ENCODE peak calls at places on chromosomes 1 and 21, in six cellular contexts. G is fibroblast of lung; F is uterus; L is ovary; B is CD8-positive, alpha-beta T cell; J is foreskin keratinocyte. W is an unnamed sample.

GRCh38 chr1:202639500-202639899 is 70.8 kb downstream of the SYT2 start:
- DNase-seq in G (peak; percentile 84), F (no peak), L (no peak), B (no peak), J (no peak), W (no peak)

GRCh38 chr1:53108646-53109580 is 33.5 kb downstream of the SLC1A7 start:
- DNase-seq in G (peak; percentile 25), F (peak; percentile 48), L (no peak), B (no peak), J (peak; percentile 39), W (no peak)

GRCh38 chr1:54709547-54710292 is 5.9 kb upstream of the TTC4 start:
- DNase-seq in G (no peak), F (no peak), L (no peak), B (no peak), J (no peak), W (no peak)

GRCh38 chr1:165836664-165837482 is 9.5 kb downstream of the UCK2 start:
- DNase-seq in G (no peak), F (no peak), L (no peak), B (no peak), J (no peak), W (no peak)

GRCh38 chr1:186681136-186681535 is 913 bp upstream of the PTGS2 start:
- DNase-seq in G (peak; percentile 15), F (no peak), L (no peak), B (no peak), J (peak; percentile 20), W (no peak)

GRCh38 chr1:62621907-62622306 is 24.6 kb downstream of the ANGPTL3 start:
- DNase-seq in G (peak; percentile 97), F (no peak), L (no peak), B (no peak), J (peak; percentile 88), W (peak; percentile 47)

GRCh38 chr1:47708658-47709301 is 270.9 kb downstream of the FOXD2 start:
- DNase-seq in G (no peak), F (no peak), L (no peak), B (no peak), J (no peak), W (no peak)

GRCh38 chr1:25695991-25696330 is 79.4 kb downstream of the MAN1C1 start:
- DNase-seq in G (peak; percentile 93), F (peak; percentile 58), L (peak; percentile 35), B (no peak), J (peak; percentile 86), W (peak; percentile 84)

GRCh38 chr1:55957233-55957632 is 622.1 kb downstream of the PLPP3 start:
- DNase-seq in G (no peak), F (no peak), L (no peak), B (no peak), J (no peak), W (no peak)

GRCh38 chr1:171653796-171654704 is 1.6 kb upstream of the MYOC start:
- DNase-seq in G (peak; percentile 3), F (peak; percentile 53), L (peak; percentile 20), B (no peak), J (no peak), W (no peak)

GRCh38 chr1:66295821-66296220 is 238.1 kb upstream of the SGIP1 start:
- DNase-seq in G (no peak), F (no peak), L (no peak), B (no peak), J (no peak), W (no peak)

GRCh38 chr1:208238710-208239517 is 5.3 kb downstream of the PLXNA2 start:
- DNase-seq in G (peak; percentile 74), F (no peak), L (no peak), B (no peak), J (peak; percentile 85), W (no peak)

GRCh38 chr21:41438425-41439113 is 12.5 kb downstream of the MX1 start:
- DNase-seq in G (no peak), F (no peak), L (no peak), B (no peak), J (no peak), W (peak; percentile 34)

GRCh38 chr1:119935373-119935772 is 39.1 kb upstream of the ADAM30 start:
- DNase-seq in G (no peak), F (no peak), L (no peak), B (no peak), J (no peak), W (no peak)

GRCh38 chr1:165527673-165528072 is 16.1 kb upstream of the LRRC52 start:
- DNase-seq in G (no peak), F (no peak), L (no peak), B (no peak), J (no peak), W (no peak)

GRCh38 chr1:237901284-237901870 is 10.7 kb upstream of the ZP4 start:
- DNase-seq in G (no peak), F (no peak), L (no peak), B (no peak), J (peak; percentile 48), W (no peak)

GRCh38 chr1:27301582-27302199 is 20.3 kb upstream of the TMEM222 start:
- DNase-seq in G (no peak), F (no peak), L (no peak), B (no peak), J (no peak), W (peak; percentile 35)

GRCh38 chr1:37031871-37032270 is 2.4 kb downstream of the GRIK3 start:
- DNase-seq in G (no peak), F (no peak), L (no peak), B (no peak), J (no peak), W (no peak)

GRCh38 chr1:198443374-198444233 is 96.9 kb downstream of the ATP6V1G3 start:
- DNase-seq in G (peak; percentile 93), F (no peak), L (no peak), B (no peak), J (peak; percentile 99), W (no peak)

GRCh38 chr1:156104861-156105546 is 9.5 kb upstream of the LMNA start:
- DNase-seq in G (peak; percentile 69), F (peak; percentile 66), L (peak; percentile 68), B (no peak), J (no peak), W (no peak)

GRCh38 chr21:40433575-40433974 is 413.4 kb downstream of the DSCAM start:
- DNase-seq in G (no peak), F (no peak), L (no peak), B (no peak), J (peak; percentile 28), W (no peak)

DNA sequence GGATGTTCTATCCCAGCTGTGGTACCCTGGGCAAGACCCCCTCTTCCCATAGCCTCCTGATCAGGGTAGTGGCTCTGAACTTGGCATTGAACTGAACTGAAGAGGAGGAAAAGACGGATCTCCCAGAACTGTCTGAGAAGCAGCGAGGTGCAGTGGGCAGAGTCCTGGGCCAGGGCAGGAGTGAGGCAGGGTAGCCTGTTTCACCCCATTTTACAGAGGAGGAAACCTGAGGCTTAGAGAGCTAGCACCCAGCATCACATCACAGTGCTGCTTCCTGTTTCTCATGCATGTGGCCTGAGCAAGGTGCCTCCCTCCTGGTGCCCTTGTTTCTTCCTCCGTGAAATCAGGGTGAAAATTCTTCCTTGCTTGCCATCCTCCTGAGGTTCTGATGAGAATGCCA is 17.1 kb downstream of the ZNF362 start:
- DNase-seq in G (no peak), F (no peak), L (no peak), B (no peak), J (no peak), W (peak; percentile 23)
- H3K4me1 ChIP-seq in G (no peaks in the 10 kb centered on the region), F (no peaks in the 10 kb centered on the region), L (peaks cover 7% of the 10 kb centered on the region), B (peaks cover 25% of the 10 kb centered on the region), J (no peaks in the 10 kb centered on the region), W (peaks cover 69% of the 10 kb centered on the region)

GRCh38 chr1:94528271-94528670 is 13.3 kb downstream of the F3 start:
- DNase-seq in G (no peak), F (no peak), L (no peak), B (no peak), J (peak; percentile 94), W (no peak)
- TF ChIP-seq CTCF in G (no peak), F (no peak), L (no peak), B (no peak), J (peak; percentile 54), W (no peak)

GRCh38 chr1:234495231-234495990 is 16.4 kb upstream of the TARBP1 start:
- DNase-seq in G (peak; percentile 72), F (no peak), L (no peak), B (no peak), J (peak; percentile 100), W (no peak)

GRCh38 chr1:234499119-234500039 is 20.4 kb upstream of the TARBP1 start:
- DNase-seq in G (peak; percentile 93), F (peak; percentile 94), L (peak; percentile 93), B (peak; percentile 77), J (peak; percentile 91), W (peak; percentile 92)

GRCh38 chr1:234497589-234497988 is 18.6 kb upstream of the TARBP1 start:
- DNase-seq in G (no peak), F (no peak), L (no peak), B (no peak), J (no peak), W (no peak)

GRCh38 chr1:234500269-234500668 is 21.3 kb upstream of the TARBP1 start:
- DNase-seq in G (peak; percentile 25), F (no peak), L (no peak), B (no peak), J (peak; percentile 71), W (peak; percentile 50)

DNA sequence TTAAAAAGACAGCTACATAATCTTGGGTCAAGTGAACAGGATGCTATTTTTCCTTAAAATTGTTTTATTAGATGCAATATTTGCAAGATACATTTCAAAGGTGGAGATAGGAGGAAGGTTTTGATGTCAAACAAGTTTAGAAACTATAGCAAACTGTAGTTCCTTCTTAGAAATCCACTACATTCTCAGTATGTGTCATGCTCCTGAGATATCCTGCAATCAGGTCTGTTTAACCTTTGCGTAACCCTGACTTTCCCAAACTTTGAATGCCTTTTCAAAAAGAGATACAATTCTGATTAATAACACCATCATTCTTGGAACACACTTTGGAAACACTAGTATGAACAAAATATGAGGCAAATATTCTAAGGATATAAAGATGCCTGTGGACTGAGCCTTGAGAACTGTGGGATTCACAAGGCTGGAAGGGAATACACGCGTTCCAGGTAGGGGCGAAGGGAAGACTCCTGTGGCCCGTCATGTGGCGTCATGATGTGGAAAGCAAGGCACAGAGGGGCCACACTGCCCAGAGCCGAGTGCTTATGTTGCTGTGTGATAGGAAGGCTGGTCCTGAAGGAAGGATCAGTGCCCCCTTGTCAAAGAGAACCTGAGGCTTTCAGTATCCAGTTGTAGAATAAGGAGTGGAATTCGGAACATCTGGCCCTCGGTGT is 19.6 kb upstream of the TARBP1 start:
- DNase-seq in G (no peak), F (no peak), L (no peak), B (no peak), J (no peak), W (no peak)
- H3K4me1 ChIP-seq in G (peaks cover 19% of the 10 kb centered on the region), F (no peaks in the 10 kb centered on the region), L (peaks cover 8% of the 10 kb centered on the region), B (no peaks in the 10 kb centered on the region), J (peaks cover 25% of the 10 kb centered on the region), W (peaks cover 26% of the 10 kb centered on the region)

GRCh38 chr1:184953600-184954219 is 20.6 kb downstream of the NIBAN1 start:
- DNase-seq in G (no peak), F (no peak), L (no peak), B (no peak), J (peak; percentile 99), W (no peak)

GRCh38 chr1:184950209-184950608 is 24.1 kb downstream of the NIBAN1 start:
- DNase-seq in G (no peak), F (no peak), L (no peak), B (no peak), J (no peak), W (no peak)

GRCh38 chr1:184959626-184960025 is 14.7 kb downstream of the NIBAN1 start:
- DNase-seq in G (no peak), F (no peak), L (no peak), B (no peak), J (no peak), W (no peak)

GRCh38 chr1:184958554-184959353 is 15.6 kb downstream of the NIBAN1 start:
- DNase-seq in G (peak; percentile 60), F (no peak), L (no peak), B (no peak), J (no peak), W (no peak)

GRCh38 chr1:184954232-184954995 is 19.9 kb downstream of the NIBAN1 start:
- DNase-seq in G (no peak), F (no peak), L (no peak), B (no peak), J (peak; percentile 85), W (no peak)
- TF ChIP-seq CTCF in G (peak; percentile 18), F (no peak), L (no peak), B (no peak), J (peak; percentile 47), W (no peak)

W was measured in tibial artery.